ENCODE peak calls at places on chromosomes 16 and 17, in seven cellular contexts. Y, J, N, Q, Z, T and W are unnamed samples.

GRCh38 chr16:49201118-49201517 is 80.5 kb downstream of the CBLN1 start:
- DNase-seq in Y (no peak), J (no peak), N (no peak), Q (no peak), Z (no peak), T (no peak), W (no peak)

GRCh38 chr17:6666077-6666521 is 14.5 kb downstream of the C17orf100 start:
- DNase-seq in Y (peak; percentile 72), J (peak; percentile 84), N (peak; percentile 38), Q (peak; percentile 87), Z (peak; percentile 85), T (no peak), W (peak; percentile 88)

GRCh38 chr16:72832640-72833039 is 215.3 kb downstream of the ZFHX3 start:
- DNase-seq in Y (peak; percentile 53), J (peak; percentile 93), N (peak; percentile 62), Q (peak; percentile 78), Z (peak; percentile 87), T (peak; percentile 72), W (peak; percentile 89)

GRCh38 chr17:29357232-29357631 is 32.9 kb upstream of the TAOK1 start:
- DNase-seq in Y (no peak), J (no peak), N (no peak), Q (no peak), Z (no peak), T (no peak), W (no peak)

GRCh38 chr16:2156025-2156848 is 655 bp downstream of the TRAF7 start:
- DNase-seq in Y (peak; percentile 80), J (peak; percentile 90), N (no peak), Q (peak; percentile 59), Z (no peak), T (peak; percentile 67), W (no peak)

GRCh38 chr17:9226794-9227135 is 205.5 kb downstream of the NTN1 start:
- DNase-seq in Y (no peak), J (peak; percentile 82), N (no peak), Q (peak; percentile 53), Z (no peak), T (peak; percentile 66), W (peak; percentile 89)

GRCh38 chr17:51372345-51373004 is 112.1 kb downstream of the UTP18 start:
- DNase-seq in Y (peak; percentile 34), J (no peak), N (no peak), Q (peak; percentile 93), Z (peak; percentile 85), T (no peak), W (peak; percentile 53)

GRCh38 chr16:47392114-47392513 is 68.7 kb downstream of the ITFG1 start:
- DNase-seq in Y (peak; percentile 71), J (no peak), N (no peak), Q (no peak), Z (no peak), T (no peak), W (no peak)

GRCh38 chr16:69852815-69853214 is 90.7 kb downstream of the WWP2 start:
- DNase-seq in Y (no peak), J (no peak), N (no peak), Q (no peak), Z (no peak), T (no peak), W (no peak)

GRCh38 chr16:48075398-48075797 is 80.4 kb downstream of the ABCC12 start:
- DNase-seq in Y (peak; percentile 82), J (no peak), N (no peak), Q (no peak), Z (no peak), T (no peak), W (no peak)

GRCh38 chr17:82378741-82379021 is 7.1 kb downstream of the UTS2R start:
- DNase-seq in Y (no peak), J (no peak), N (no peak), Q (no peak), Z (no peak), T (peak; percentile 40), W (no peak)

GRCh38 chr17:82029990-82030469 is 1.4 kb upstream of the RAC3 start:
- DNase-seq in Y (no peak), J (peak; percentile 81), N (no peak), Q (no peak), Z (no peak), T (no peak), W (no peak)

GRCh38 chr17:50765454-50766221 is 1.7 kb downstream of the ANKRD40CL start:
- DNase-seq in Y (no peak), J (peak; percentile 78), N (no peak), Q (no peak), Z (no peak), T (peak; percentile 80), W (no peak)

GRCh38 chr16:29662729-29663019 is 373 bp upstream of the SPN start:
- DNase-seq in Y (no peak), J (peak; percentile 78), N (peak; percentile 57), Q (no peak), Z (no peak), T (peak; percentile 73), W (no peak)

GRCh38 chr17:65750678-65751077 is 189.2 kb upstream of the AXIN2 start:
- DNase-seq in Y (peak; percentile 97), J (no peak), N (peak; percentile 53), Q (no peak), Z (peak; percentile 67), T (peak; percentile 82), W (no peak)

GRCh38 chr16:5467552-5467951 is 370.0 kb upstream of the EEF2KMT start:
- DNase-seq in Y (no peak), J (no peak), N (no peak), Q (no peak), Z (no peak), T (no peak), W (no peak)

GRCh38 chr17:42441717-42442565 is 16.7 kb upstream of the ATP6V0A1 start:
- DNase-seq in Y (no peak), J (no peak), N (no peak), Q (peak; percentile 51), Z (no peak), T (no peak), W (peak; percentile 52)

GRCh38 chr17:61247438-61247837 is 152.2 kb upstream of the TBX2 start:
- DNase-seq in Y (peak; percentile 95), J (no peak), N (no peak), Q (no peak), Z (peak; percentile 59), T (no peak), W (no peak)

GRCh38 chr16:7615565-7615964 is 282.9 kb downstream of the RBFOX1 start:
- DNase-seq in Y (no peak), J (no peak), N (no peak), Q (peak; percentile 44), Z (peak; percentile 46), T (no peak), W (peak; percentile 16)

GRCh38 chr17:340074-340473 is 12.5 kb downstream of the RPH3AL start:
- DNase-seq in Y (no peak), J (peak; percentile 46), N (no peak), Q (no peak), Z (no peak), T (peak; percentile 41), W (peak; percentile 50)

GRCh38 chr16:22373662-22374310 is 633 bp downstream of the CDR2 start:
- DNase-seq in Y (no peak), J (peak; percentile 88), N (peak; percentile 44), Q (peak; percentile 44), Z (peak; percentile 47), T (peak; percentile 75), W (peak; percentile 55)

GRCh38 chr17:41907185-41907556 is 11.6 kb downstream of the ACLY start:
- DNase-seq in Y (peak; percentile 93), J (no peak), N (no peak), Q (no peak), Z (no peak), T (no peak), W (peak; percentile 32)

DNA sequence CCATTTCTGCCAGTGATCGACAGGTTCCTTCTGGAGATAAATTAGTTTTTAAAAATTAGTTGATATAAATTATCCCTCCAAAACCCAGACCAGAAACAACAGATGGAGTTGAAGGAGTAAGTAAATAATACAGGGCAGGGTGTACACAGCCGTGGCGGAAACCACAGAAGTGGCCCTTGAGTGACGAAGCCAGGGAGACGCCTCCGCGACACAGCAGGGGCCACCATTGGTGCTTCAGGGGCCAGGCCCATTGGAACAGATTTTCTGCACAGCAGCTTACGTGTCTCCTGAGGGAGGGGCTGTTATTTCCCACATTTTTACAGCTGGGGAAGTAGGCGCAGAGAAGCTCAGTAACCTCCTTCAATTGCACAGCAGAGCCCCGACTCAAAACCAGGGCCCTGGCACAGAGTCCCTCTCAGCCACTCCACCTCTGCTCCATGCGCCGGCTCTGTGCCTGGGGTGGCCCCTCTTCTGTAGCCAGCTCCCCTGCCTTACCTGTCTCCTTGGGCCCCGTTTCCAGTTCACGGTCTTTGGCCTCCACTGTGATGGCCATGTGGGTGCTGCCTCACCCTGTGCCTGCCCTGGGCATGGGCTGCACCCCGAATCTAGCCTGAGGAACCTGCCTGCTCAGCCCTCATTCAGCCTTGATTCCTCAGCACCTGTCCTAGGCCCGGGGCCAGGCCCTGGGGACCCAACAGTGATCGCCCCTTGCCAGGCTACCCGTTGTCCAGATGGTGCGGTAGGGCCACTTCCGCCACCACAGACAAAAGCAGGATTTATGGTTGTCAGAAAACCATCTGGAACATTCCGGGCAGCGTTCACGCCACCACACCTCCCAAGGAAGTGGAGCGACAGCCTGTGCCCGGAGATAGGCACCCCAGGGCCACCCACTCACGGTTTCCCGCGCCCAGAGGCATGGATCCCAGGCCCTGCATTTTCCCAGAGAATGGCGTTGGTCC is 128.5 kb upstream of the GSE1 start:
- DNase-seq in Y (no peak), J (no peak), N (no peak), Q (no peak), Z (no peak), T (no peak), W (no peak)
- H3K4me3 ChIP-seq in Y (no peak overlapping the region), J (no peak overlapping the region), N (no peak overlapping the region), Q (no peak overlapping the region), Z (no peak overlapping the region), T (no peak overlapping the region), W (no peak overlapping the region)

DNA sequence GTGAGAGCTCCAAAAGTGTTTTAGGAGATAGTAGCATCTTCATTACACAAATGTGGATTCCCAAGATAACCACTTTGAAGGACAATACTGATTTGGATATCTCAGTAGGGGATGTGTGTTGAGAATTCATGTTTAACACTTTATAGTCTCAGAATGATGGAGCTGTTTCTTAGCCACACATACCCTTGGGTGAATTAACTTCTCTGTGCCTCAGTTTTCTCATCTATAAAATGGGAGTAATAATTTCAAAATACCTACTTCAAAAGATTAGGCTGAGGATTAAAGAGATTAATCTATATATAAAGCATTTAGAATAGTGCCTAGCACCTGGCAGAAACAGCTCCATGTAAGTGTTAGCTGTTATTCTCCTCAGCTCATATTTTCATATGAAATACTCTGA is 19.0 kb downstream of the LPCAT2 start:
- DNase-seq in Y (no peak), J (no peak), N (no peak), Q (peak; percentile 11), Z (no peak), T (no peak), W (no peak)
- H3K36me3 ChIP-seq in Y (no peaks in the 10 kb centered on the region), J (no peaks in the 10 kb centered on the region), N (no peaks in the 10 kb centered on the region), Q (no peaks in the 10 kb centered on the region), Z (no peaks in the 10 kb centered on the region), T (no peaks in the 10 kb centered on the region), W (no peaks in the 10 kb centered on the region)

GRCh38 chr16:75733305-75734141 is 7.2 kb upstream of the CPHXL start:
- DNase-seq in Y (peak; percentile 98), J (no peak), N (no peak), Q (peak; percentile 2), Z (peak; percentile 30), T (no peak), W (no peak)
- H3K4me3 ChIP-seq in Y (no peak overlapping the region), J (no peak overlapping the region), N (no peak overlapping the region), Q (no peak overlapping the region), Z (no peak overlapping the region), T (no peak overlapping the region), W (no peak overlapping the region)

DNA sequence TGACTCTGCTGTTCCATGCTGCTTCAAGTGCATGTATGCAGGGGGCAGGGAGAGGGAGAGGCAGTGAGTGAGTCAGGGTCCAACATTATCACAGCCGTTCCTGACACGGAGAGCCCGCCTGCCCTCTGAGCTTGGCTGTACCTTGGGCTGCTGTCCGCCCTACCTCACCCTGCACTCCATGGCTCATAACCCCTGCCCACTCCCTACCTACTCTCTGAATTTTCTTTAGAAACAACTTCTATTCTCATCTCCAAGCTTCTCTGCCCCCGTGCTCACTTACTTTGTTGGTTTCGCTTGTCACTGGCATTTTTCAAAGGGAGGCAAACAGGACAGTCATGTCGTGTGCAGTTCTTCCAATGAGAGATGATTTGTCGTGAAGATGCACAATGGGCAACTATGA is 74.4 kb upstream of the TRAP1 start:
- DNase-seq in Y (no peak), J (no peak), N (no peak), Q (no peak), Z (no peak), T (no peak), W (no peak)
- H3K36me3 ChIP-seq in Y (peaks cover 11% of the 10 kb centered on the region), J (peaks cover 3% of the 10 kb centered on the region), N (peaks cover 32% of the 10 kb centered on the region), Q (peaks cover 4% of the 10 kb centered on the region), Z (no peaks in the 10 kb centered on the region), T (no peaks in the 10 kb centered on the region), W (peaks cover 8% of the 10 kb centered on the region)